ENCODE peak calls at places on chromosomes 13 and 19, in eight cellular contexts. F, L, I, Y, K, U, T and C are unnamed samples.

GRCh38 chr19:43395561-43395960 is 19.1 kb upstream of the TEX101 start:
- DNase-seq in K (no peak), F (no peak), U (no peak), L (no peak), I (no peak), Y (no peak), T (no peak), C (no peak)

GRCh38 chr13:110448230-110448629 is 113.3 kb downstream of the RAB20 start:
- DNase-seq in K (no peak), L (peak; percentile 26), Y (no peak), F (no peak), U (no peak), T (peak; percentile 44), I (no peak), C (no peak)

GRCh38 chr13:39803851-39804250 is 148.4 kb downstream of the COG6 start:
- DNase-seq in K (no peak), L (no peak), U (no peak), I (no peak), T (no peak), F (no peak), Y (no peak), C (no peak)

GRCh38 chr19:48644839-48645651 is 942 bp downstream of the CA11 start:
- DNase-seq in F (peak; percentile 62), Y (peak; percentile 69), L (peak; percentile 76), K (peak; percentile 72), T (peak; percentile 71), U (peak; percentile 56), I (peak; percentile 87), C (peak; percentile 60)

GRCh38 chr19:11096210-11096841 is 7.1 kb downstream of the LDLR start:
- DNase-seq in U (no peak), Y (no peak), T (peak; percentile 50), K (no peak), I (peak; percentile 79), L (peak; percentile 60), F (no peak), C (peak; percentile 17)

GRCh38 chr19:10195199-10195519 is 406 bp upstream of the DNMT1 start:
- DNase-seq in L (no peak), Y (no peak), T (no peak), U (no peak), F (no peak), I (no peak), K (no peak), C (no peak)

GRCh38 chr13:45784755-45785675 is 66.5 kb downstream of the SIAH3 start:
- DNase-seq in Y (no peak), T (no peak), K (no peak), U (no peak), L (no peak), F (no peak), I (no peak), C (no peak)

GRCh38 chr19:4284974-4285373 is 5.9 kb downstream of the SHD start:
- DNase-seq in Y (no peak), I (no peak), F (no peak), K (no peak), L (no peak), U (no peak), T (no peak), C (no peak)

GRCh38 chr19:33286899-33287298 is 15.4 kb downstream of the CEBPA start:
- DNase-seq in I (peak; percentile 42), U (no peak), K (no peak), T (no peak), F (no peak), Y (no peak), L (no peak), C (no peak)

GRCh38 chr13:36094478-36094877 is 36.7 kb downstream of the DCLK1 start:
- DNase-seq in T (no peak), F (no peak), U (no peak), I (no peak), K (no peak), L (no peak), Y (no peak), C (no peak)

GRCh38 chr13:38687246-38688229 is 661 bp downstream of the FREM2 start:
- DNase-seq in K (no peak), I (peak; percentile 5), F (no peak), Y (no peak), T (peak; percentile 5), L (no peak), U (no peak), C (no peak)